ENCODE peak calls at places on chromosomes 5 and 9, in six cellular contexts. M is amygdala; G is natural killer cell; O is activated CD4-positive, alpha-beta T cell treated with anti-CD3 and anti-CD28 coated beads, Interleukin-2, amount 50 U/mL, for 48 hours; N is neuronal stem cell; R is H7. I is an unnamed sample.

GRCh38 chr5:17808566-17808965 is 174.3 kb downstream of the TAF11L14 start:
- DNase-seq in M (no peak), G (no peak), O (no peak), N (no peak), R (no peak), I (no peak)

GRCh38 chr5:36173426-36173825 is 21.5 kb downstream of the SKP2 start:
- DNase-seq in M (no peak), G (no peak), O (no peak), N (no peak), R (no peak), I (no peak)

GRCh38 chr9:109537288-109537687 is 39.2 kb upstream of the PTPN3 start:
- DNase-seq in M (no peak), G (no peak), O (no peak), N (no peak), R (no peak), I (no peak)

GRCh38 chr9:4579011-4579410 is 83.1 kb upstream of the PLPP6 start:
- DNase-seq in M (no peak), G (no peak), O (no peak), N (no peak), R (no peak), I (no peak)

GRCh38 chr5:111227805-111228204 is 3.6 kb downstream of the CAMK4 start:
- DNase-seq in M (no peak), G (no peak), O (no peak), N (no peak), R (peak; percentile 14), I (no peak)

GRCh38 chr5:157278319-157279037 is 12.6 kb downstream of the CYFIP2 start:
- DNase-seq in M (no peak), G (no peak), O (no peak), N (no peak), R (no peak), I (no peak)

GRCh38 chr5:83401122-83401620 is 70.4 kb upstream of the VCAN start:
- DNase-seq in M (no peak), G (no peak), O (no peak), N (no peak), R (no peak), I (no peak)

GRCh38 chr9:97633859-97634485 is 351 bp downstream of the NCBP1 start:
- DNase-seq in M (no peak), G (no peak), O (no peak), N (no peak), R (no peak), I (peak; percentile 51)

GRCh38 chr9:133378408-133378962 is 2.3 kb downstream of the STKLD1 start:
- DNase-seq in M (no peak), G (no peak), O (no peak), N (no peak), R (no peak), I (peak; percentile 17)

GRCh38 chr9:111944467-111944866 is 47.9 kb downstream of the UGCG start:
- DNase-seq in M (no peak), G (no peak), O (no peak), N (no peak), R (no peak), I (no peak)

GRCh38 chr9:106920701-106921283 is 57.8 kb downstream of the ZNF462 start:
- DNase-seq in M (no peak), G (no peak), O (no peak), N (peak; percentile 20), R (no peak), I (no peak)

GRCh38 chr5:104344809-104345512 is 782.4 kb upstream of the NUDT12 start:
- DNase-seq in M (no peak), G (no peak), O (no peak), N (no peak), R (no peak), I (no peak)

GRCh38 chr5:28077291-28078240 is 1039.2 kb upstream of the CDH9 start:
- DNase-seq in M (no peak), G (no peak), O (no peak), N (no peak), R (no peak), I (no peak)

GRCh38 chr5:14190194-14191164 is 47.3 kb downstream of the TRIO start:
- DNase-seq in M (no peak), G (no peak), O (no peak), N (no peak), R (no peak), I (no peak)

GRCh38 chr9:77170991-77171699 is 6.2 kb upstream of the VPS13A start:
- DNase-seq in M (no peak), G (no peak), O (no peak), N (no peak), R (no peak), I (no peak)

GRCh38 chr9:82555408-82555807 is 507.5 kb downstream of the RASEF start:
- DNase-seq in M (no peak), G (no peak), O (no peak), N (no peak), R (no peak), I (no peak)

GRCh38 chr9:34675048-34675714 is 12.7 kb upstream of the CCL27 start:
- DNase-seq in M (no peak), G (no peak), O (peak; percentile 75), N (peak; percentile 71), R (peak; percentile 85), I (peak; percentile 74)

GRCh38 chr9:119091074-119091473 is 278.2 kb downstream of the BRINP1 start:
- DNase-seq in M (no peak), G (no peak), O (no peak), N (no peak), R (no peak), I (no peak)